ENCODE peak calls at places on chromosome 15, in seven cellular contexts. X is GM23338, Q is GM23248, E is hepatocyte, R is HCT116, L is PC-3, M is MM.1S. H is an unnamed sample.

GRCh38 chr15:69311319-69311721 is 12.6 kb downstream of the PAQR5 start:
- DNase-seq in X (no peak), Q (peak), E (no peak), R (no peak), L (peak), M (no peak), H (no peak)

GRCh38 chr15:56320861-56321260 is 44.4 kb upstream of the TEX9 start:
- DNase-seq in X (no peak), Q (peak), E (no peak), R (no peak), L (peak), M (no peak), H (no peak)

GRCh38 chr15:77413687-77414349 is 6.1 kb downstream of the PEAK1 start:
- DNase-seq in X (no peak), Q (no peak), E (no peak), R (no peak), L (no peak), M (no peak), H (no peak)

GRCh38 chr15:33031324-33031736 is 163.2 kb downstream of the FMN1 start:
- DNase-seq in X (no peak), Q (peak), E (no peak), R (no peak), L (peak), M (no peak), H (no peak)

GRCh38 chr15:31325432-31325975 is 1.1 kb upstream of the KLF13 start:
- DNase-seq in X (peak), Q (peak), E (peak), R (no peak), L (peak), M (peak), H (peak)

GRCh38 chr15:80404057-80404718 is at the start of gene ARNT2:
- DNase-seq in X (peak), Q (peak), E (peak), R (no peak), L (no peak), M (peak), H (peak)

GRCh38 chr15:99446565-99447496 is 119.0 kb upstream of the MEF2A start:
- DNase-seq in X (no peak), Q (no peak), E (no peak), R (no peak), L (no peak), M (no peak), H (no peak)

GRCh38 chr15:39685999-39686613 is 96.5 kb downstream of the FSIP1 start:
- DNase-seq in X (peak), Q (peak), E (peak), R (peak), L (peak), M (peak), H (peak)

GRCh38 chr15:65829150-65829764 is 37.2 kb upstream of the DENND4A start:
- DNase-seq in X (peak), Q (peak), E (peak), R (peak), L (peak), M (peak), H (peak)

GRCh38 chr15:51229907-51230328 is 108.5 kb downstream of the CYP19A1 start:
- DNase-seq in X (peak), Q (peak), E (peak), R (no peak), L (peak), M (peak), H (peak)

GRCh38 chr15:90588427-90588826 is 58.7 kb downstream of the CRTC3 start:
- DNase-seq in X (no peak), Q (no peak), E (no peak), R (no peak), L (no peak), M (no peak), H (no peak)

GRCh38 chr15:39670687-39671086 is 89.8 kb downstream of the THBS1 start:
- DNase-seq in X (no peak), Q (no peak), E (no peak), R (no peak), L (no peak), M (no peak), H (no peak)

GRCh38 chr15:94673801-94674200 is 442.4 kb downstream of the MCTP2 start:
- DNase-seq in X (no peak), Q (peak), E (no peak), R (no peak), L (no peak), M (no peak), H (no peak)

GRCh38 chr15:25871403-25871802 is 8.3 kb upstream of the ATP10A start:
- DNase-seq in X (no peak), Q (no peak), E (no peak), R (no peak), L (no peak), M (no peak), H (no peak)

GRCh38 chr15:90840954-90841353 is 27.4 kb upstream of the FURIN start:
- DNase-seq in X (no peak), Q (no peak), E (peak), R (no peak), L (no peak), M (no peak), H (no peak)

GRCh38 chr15:64452988-64453688 is 7.2 kb upstream of the ZNF609 start:
- DNase-seq in X (no peak), Q (no peak), E (no peak), R (no peak), L (no peak), M (no peak), H (peak)

GRCh38 chr15:91936182-91936775 is 82.8 kb downstream of the SLCO3A1 start:
- DNase-seq in X (no peak), Q (no peak), E (no peak), R (no peak), L (no peak), M (no peak), H (no peak)

GRCh38 chr15:91278956-91279355 is 178.9 kb downstream of the SV2B start:
- DNase-seq in X (no peak), Q (no peak), E (no peak), R (no peak), L (no peak), M (no peak), H (no peak)

GRCh38 chr15:71757741-71758530 is 52.4 kb upstream of the NR2E3 start:
- DNase-seq in X (no peak), Q (no peak), E (no peak), R (no peak), L (no peak), M (no peak), H (no peak)

GRCh38 chr15:58760385-58761009 is 10.6 kb upstream of the MINDY2 start:
- DNase-seq in X (peak), Q (no peak), E (no peak), R (no peak), L (no peak), M (no peak), H (no peak)

GRCh38 chr15:40044717-40045571 is 6.0 kb upstream of the SRP14 start:
- DNase-seq in X (peak), Q (peak), E (peak), R (peak), L (peak), M (peak), H (peak)

GRCh38 chr15:78766041-78766440 is 45.2 kb downstream of the ADAMTS7 start:
- DNase-seq in X (no peak), Q (no peak), E (no peak), R (no peak), L (no peak), M (no peak), H (no peak)
- TF ChIP-seq EZH2phosphoT487 in X (no peak), Q (no peak), E (no peak), R (no peak), L (no peak), M (no peak), H (no peak)

DNA sequence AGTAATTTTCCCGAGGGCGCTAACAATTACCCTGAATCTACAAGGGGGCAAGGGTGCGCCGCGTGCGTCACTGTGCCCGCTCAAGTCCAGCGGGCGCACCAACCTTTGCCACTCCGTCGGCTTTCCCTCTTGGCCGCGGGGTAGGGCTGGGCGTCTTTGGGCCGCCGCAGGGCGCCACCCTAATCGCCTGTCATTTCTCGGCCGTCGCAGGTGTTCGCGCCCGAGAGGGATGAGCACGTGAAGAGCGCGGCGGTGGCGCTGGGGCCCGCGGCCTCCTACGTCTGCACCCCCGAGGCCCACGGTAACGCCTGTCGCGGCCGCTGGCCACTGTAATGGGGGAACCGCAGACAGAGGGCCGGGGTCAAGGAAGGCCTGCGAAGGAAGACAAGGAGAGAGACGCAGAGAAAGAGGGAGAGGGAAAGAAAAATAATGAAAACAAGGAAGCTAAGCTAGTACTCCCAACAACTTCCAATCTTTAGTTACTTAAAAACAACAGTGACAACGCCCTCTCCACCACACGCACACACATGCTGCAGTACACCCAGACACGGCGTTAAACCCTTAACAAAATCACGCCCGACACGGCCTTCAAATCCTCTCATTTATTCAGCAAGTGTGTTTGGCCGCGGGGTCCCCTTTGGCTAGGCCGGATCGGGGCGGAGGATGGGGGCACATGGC is 3.8 kb downstream of the SKOR1 start:
- DNase-seq in X (peak), Q (no peak), E (no peak), R (no peak), L (no peak), M (no peak), H (peak)
- TF ChIP-seq EZH2 in X (peak), Q (peak), E (peak), R (no peak), L (no peak), M (no peak), H (no peak)

DNA sequence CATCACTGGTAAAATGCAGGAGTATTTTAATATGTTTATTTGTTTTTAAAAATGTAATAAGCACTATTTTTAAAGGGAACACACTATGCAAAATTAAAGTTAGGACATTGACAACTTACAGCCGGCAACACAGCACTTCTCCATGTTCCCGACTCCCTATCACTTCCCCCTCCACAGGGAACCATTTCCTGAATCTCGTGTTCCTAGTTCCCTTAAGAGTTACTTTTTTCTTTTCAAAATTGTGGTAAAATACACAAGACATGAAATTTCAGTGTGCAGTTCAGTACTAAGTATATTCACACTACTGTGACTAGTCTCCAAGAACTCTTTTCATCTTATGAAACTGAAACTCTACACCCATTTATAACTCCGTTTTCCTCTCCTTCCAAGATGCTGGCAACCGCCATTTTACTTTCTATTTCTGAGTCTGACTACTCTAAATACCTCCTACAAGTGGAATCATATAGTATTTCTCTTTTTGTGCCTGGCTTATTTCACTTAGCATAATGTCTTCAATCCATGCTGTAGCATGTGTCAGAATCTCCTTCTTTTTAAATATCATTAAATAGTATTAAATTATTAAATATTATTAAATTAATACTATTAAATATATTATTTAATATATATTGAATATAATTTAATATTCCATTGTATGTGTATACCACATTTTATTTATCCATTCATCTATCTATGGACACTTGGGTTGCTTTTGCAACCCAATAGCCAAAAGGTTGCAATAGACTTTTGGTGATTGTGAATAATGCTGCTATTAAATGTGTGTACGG is 25.9 kb upstream of the UBE2Q2 start:
- DNase-seq in X (no peak), Q (peak), E (no peak), R (no peak), L (no peak), M (peak), H (no peak)
- H3K4me3 ChIP-seq in X (no peak), Q (peak), E (no peak), R (no peak), L (no peak), M (peak), H (no peak)

GRCh38 chr15:67199881-67200763 is 54.3 kb downstream of the AAGAB start:
- DNase-seq in X (no peak), Q (peak), E (no peak), R (no peak), L (no peak), M (no peak), H (no peak)

GRCh38 chr15:67199391-67199790 is 55.1 kb downstream of the AAGAB start:
- DNase-seq in X (no peak), Q (peak), E (no peak), R (no peak), L (no peak), M (no peak), H (no peak)

GRCh38 chr15:67196672-67197363 is 57.6 kb downstream of the AAGAB start:
- DNase-seq in X (no peak), Q (peak), E (peak), R (no peak), L (no peak), M (no peak), H (no peak)

GRCh38 chr15:67197364-67197695 is 57.1 kb downstream of the AAGAB start:
- DNase-seq in X (no peak), Q (peak), E (no peak), R (no peak), L (no peak), M (no peak), H (no peak)

DNA sequence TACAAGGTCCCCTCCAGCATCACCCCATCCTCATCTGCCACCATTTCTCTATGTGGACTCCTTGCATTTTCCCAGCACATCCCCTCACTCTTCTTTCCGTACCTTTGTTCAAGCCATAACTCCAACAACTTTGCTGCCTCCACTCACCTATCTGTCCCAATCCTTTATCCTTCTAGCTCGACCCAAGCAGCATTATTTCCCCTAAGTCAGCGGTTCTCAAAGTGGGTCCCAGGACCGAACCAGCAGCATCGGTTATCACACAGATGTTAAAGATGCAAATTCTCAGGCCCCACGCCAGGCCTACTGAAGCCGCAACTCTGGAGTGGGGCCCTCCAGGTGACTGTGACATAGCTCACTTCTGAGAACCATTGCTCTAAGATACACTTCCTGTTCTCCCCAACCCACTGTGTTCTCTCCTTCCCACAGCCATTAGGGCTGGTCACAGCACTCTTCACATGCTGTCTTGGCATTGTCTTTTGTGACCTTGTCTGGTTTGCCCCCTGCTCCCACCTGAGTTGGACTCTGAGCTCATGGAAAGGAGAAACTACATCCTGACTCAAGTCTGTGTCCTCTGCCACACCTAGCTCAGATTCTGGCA is 56.2 kb downstream of the AAGAB start:
- DNase-seq in X (no peak), Q (peak), E (no peak), R (no peak), L (no peak), M (no peak), H (no peak)
- TF ChIP-seq EZH2phosphoT487 in X (no peak), Q (no peak), E (no peak), R (no peak), L (no peak), M (no peak), H (no peak)

DNA sequence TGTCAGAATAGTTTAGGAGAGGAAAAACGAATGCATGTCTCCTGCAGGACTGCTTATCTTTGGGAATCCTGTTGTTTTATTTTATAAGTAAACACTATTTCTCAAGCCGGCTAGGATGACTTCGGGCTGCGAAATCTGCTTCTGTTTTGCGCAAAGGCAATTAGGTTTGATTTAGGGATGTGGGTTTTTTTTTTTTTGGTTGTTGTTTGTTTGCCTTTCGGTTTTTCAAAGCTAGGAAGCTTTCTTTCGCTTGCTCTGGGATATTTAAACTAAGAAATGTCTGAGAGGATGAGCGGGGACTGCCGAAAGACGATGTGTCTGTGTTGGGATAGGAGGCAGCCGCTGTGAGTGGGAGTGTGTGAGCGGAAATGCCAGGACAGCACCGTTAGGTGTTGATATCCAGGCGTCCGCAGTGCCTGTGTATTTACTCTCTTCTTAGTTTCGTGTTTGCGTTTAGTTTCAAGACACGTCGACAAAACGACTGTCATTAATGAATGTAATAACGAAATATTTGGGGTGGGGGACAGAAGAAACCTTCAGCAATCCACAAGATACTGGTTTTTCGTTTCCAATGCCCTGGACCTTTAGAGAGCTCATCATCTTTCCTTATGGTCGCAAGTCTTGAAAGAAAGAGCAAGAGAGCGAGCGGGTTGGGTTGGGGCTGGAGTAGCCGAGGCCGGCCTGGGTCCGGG is 620 bp downstream of the ISL2 start:
- DNase-seq in X (peak), Q (peak), E (no peak), R (no peak), L (peak), M (no peak), H (peak)
- TF ChIP-seq EZH2 in X (peak), Q (no peak), E (peak), R (no peak), L (no peak), M (no peak), H (peak)

DNA sequence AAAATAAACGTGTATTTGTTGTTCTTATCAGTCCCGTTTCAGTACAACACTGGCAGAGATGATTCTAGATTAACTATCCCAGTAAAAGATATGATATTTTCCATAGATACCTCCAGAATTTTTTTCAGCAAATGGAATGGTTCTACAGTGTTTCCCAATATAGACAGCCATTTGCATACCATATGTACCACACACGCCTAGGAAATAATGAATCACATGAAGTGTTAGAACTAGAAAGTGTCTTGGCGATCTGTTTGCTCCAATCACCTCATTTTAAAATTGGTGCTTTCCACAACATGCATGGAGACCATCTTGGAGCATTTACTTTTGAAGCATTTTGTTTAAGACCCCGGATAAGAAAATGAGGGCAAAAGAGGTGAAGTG is 2.0 kb downstream of the C2CD4A start:
- DNase-seq in X (no peak), Q (peak), E (no peak), R (no peak), L (no peak), M (no peak), H (no peak)
- H3K4me3 ChIP-seq in X (peak), Q (peak), E (peak), R (peak), L (peak), M (peak), H (peak)

DNA sequence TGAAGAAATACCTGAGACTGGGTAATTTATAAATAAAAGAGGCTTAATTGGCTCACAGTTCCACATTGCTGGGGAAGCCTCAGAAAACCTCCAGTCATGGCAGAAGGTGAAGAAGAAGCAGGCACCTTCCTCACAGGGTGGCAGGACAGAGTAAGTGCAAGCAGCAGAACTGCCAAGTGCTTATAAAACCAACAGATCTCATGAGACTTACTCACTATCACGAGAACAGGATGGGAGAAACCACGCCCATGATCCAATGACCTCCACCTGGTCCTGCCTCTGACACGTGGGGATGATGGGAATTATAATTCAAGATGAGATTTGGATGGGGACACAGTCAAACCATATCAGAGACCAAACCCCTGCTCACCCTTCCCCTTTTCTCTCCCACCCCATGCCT is 75.0 kb downstream of the TRIM69 start:
- DNase-seq in X (no peak), Q (no peak), E (no peak), R (peak), L (no peak), M (no peak), H (no peak)
- TF ChIP-seq EZH2phosphoT487 in X (no peak), Q (no peak), E (no peak), R (no peak), L (no peak), M (no peak), H (no peak)

GRCh38 chr15:52805351-52806283 is 15.5 kb upstream of the ONECUT1 start:
- DNase-seq in X (peak), Q (peak), E (no peak), R (no peak), L (no peak), M (no peak), H (peak)
- TF ChIP-seq EZH2 in X (peak), Q (peak), E (peak), R (no peak), L (no peak), M (no peak), H (peak)

DNA sequence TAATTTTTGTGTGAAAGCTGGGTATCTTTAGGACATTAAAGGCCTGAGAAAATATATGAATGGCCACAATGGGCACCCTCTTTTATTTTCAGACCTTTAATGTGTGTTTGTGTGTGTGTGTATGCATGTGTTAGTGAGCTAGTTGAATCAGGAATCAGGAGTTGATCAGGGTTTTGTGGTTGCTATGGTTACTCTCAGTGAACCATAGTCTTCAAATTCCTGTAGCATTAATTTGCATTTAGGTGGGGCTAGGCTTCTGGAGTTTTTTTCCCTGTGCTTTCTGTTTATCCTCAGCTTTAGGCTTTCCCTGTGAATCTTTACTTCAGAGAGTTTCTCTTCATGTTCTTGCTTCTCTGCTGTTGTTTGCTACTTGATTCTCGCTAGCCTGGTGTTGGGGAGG is 122.0 kb upstream of the ONECUT1 start:
- DNase-seq in X (peak), Q (no peak), E (no peak), R (no peak), L (peak), M (no peak), H (peak)
- H3K4me3 ChIP-seq in X (no peak), Q (no peak), E (no peak), R (no peak), L (no peak), M (no peak), H (no peak)

H was measured in neural progenitor cell.